ENCODE peak calls at places on chromosomes 13 and 19, in seven cellular contexts. L, G, S, V, C, Y and F are unnamed samples.

GRCh38 chr19:55486971-55487883 is 1.0 kb upstream of the SSC5D start:
- DNase-seq in L (peak; percentile 97), G (peak; percentile 70), S (no peak), V (peak; percentile 77), C (peak; percentile 44), Y (peak; percentile 66), F (no peak)

GRCh38 chr19:19448238-19448544 is 42.7 kb downstream of the GATAD2A start:
- DNase-seq in L (no peak), G (no peak), S (no peak), V (no peak), C (no peak), Y (no peak), F (peak; percentile 73)

GRCh38 chr19:1276620-1277007 is 1.3 kb downstream of the FAM174C start:
- DNase-seq in L (no peak), G (no peak), S (no peak), V (no peak), C (no peak), Y (no peak), F (no peak)

GRCh38 chr13:94154362-94154761 is 325.1 kb downstream of the DCT start:
- DNase-seq in L (peak; percentile 50), G (no peak), S (no peak), V (no peak), C (no peak), Y (no peak), F (no peak)

GRCh38 chr19:49333426-49334288 is 1.5 kb upstream of the CD37 start:
- DNase-seq in L (peak; percentile 61), G (peak; percentile 75), S (no peak), V (no peak), C (no peak), Y (no peak), F (peak; percentile 69)

GRCh38 chr19:36113895-36114762 is 546 bp downstream of the POLR2I start:
- DNase-seq in L (peak; percentile 60), G (no peak), S (peak; percentile 83), V (peak; percentile 67), C (peak; percentile 45), Y (no peak), F (no peak)

GRCh38 chr13:28248080-28248479 is 109.7 kb downstream of the PAN3 start:
- DNase-seq in L (no peak), G (no peak), S (no peak), V (no peak), C (no peak), Y (no peak), F (no peak)

GRCh38 chr19:5259750-5260149 is 80.9 kb downstream of the PTPRS start:
- DNase-seq in L (no peak), G (no peak), S (no peak), V (no peak), C (no peak), Y (no peak), F (no peak)

GRCh38 chr19:49058592-49058991 is 1.0 kb upstream of the CGB7 start:
- DNase-seq in L (peak; percentile 64), G (no peak), S (no peak), V (peak; percentile 56), C (peak; percentile 29), Y (no peak), F (no peak)

DNA sequence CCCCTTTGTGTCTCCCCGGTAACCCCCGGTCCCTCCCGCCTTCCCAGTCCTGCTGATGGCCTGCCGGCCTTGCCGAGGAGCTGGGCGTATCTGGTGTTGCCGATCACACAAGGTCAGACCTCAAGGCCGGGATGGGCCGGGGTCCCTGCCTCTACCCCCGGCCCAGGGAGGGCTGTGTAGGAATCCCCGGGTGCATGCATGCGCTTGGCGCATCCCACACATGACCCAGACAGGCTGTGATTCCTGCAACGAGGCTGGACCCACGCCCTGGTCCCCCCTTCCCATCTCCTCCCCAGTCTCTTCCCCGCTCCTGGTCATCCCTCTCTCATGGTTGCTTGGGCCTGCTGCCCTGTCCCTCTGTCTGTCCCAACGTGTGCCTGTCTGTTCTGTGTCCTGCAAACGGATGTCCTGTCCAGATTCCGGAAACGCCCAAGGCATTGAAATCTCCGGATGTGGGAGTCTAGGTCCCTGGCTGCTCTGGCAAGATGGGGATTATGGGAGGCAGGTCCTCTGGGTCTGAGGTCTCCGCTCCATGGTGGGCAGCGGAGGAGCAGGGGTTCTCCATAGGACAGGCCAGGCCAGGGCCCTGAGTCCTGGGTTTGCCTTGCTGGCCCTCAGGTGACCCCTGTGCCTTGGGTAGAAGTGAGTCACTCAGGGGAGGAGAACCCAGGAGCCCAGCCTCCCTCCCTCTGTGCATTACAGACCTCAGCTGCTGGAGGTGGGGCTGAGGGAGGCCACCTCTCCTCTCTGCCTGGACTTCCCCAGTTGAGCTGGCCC is 1.6 kb downstream of the PKN1 start:
- DNase-seq in L (peak; percentile 92), G (peak; percentile 78), S (no peak), V (peak; percentile 73), C (no peak), Y (peak; percentile 68), F (peak; percentile 74)
- H3K27ac ChIP-seq in L (peak overlapping the region; percentile 75), G (peak overlapping the region; percentile 86), S (no peak overlapping the region), V (peak overlapping the region; percentile 98), C (no peak overlapping the region), Y (peak overlapping the region; percentile 97), F (peak overlapping the region; percentile 86)

GRCh38 chr13:49026851-49027250 is 51.1 kb downstream of the FNDC3A start:
- DNase-seq in L (no peak), G (no peak), S (no peak), V (no peak), C (no peak), Y (no peak), F (no peak)
- H3K4me3 ChIP-seq in L (no peak overlapping the region), G (no peak overlapping the region), S (no peak overlapping the region), V (no peak overlapping the region), C (no peak overlapping the region), Y (no peak overlapping the region), F (no peak overlapping the region)

DNA sequence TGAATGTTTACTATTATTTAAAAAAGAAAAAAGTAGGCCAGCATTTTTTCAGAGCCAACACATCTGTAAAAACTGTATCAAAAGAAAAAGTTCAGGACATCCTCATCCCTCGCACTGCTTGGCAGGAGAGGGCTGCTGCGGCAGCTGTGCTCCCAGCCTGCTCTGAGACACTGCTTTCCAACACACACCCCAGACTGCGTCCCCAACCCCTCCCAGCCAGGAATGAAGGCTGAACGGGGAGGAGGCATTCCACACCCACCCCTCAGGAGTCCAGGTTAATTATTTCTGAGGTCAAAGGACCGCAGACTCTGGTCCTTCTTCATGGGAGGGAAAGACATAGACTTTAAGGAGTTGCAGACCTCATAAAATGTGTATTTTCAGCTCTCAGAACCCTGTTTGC is 43.1 kb downstream of the COL4A1 start:
- DNase-seq in L (no peak), G (no peak), S (no peak), V (no peak), C (peak; percentile 45), Y (peak; percentile 68), F (no peak)
- H3K4me1 ChIP-seq in L (peaks cover 9% of the 10 kb centered on the region), G (peaks cover 97% of the 10 kb centered on the region), S (peaks cover 46% of the 10 kb centered on the region), V (peaks cover 23% of the 10 kb centered on the region), C (peaks cover 71% of the 10 kb centered on the region), Y (peaks cover 97% of the 10 kb centered on the region), F (peaks cover 39% of the 10 kb centered on the region)

DNA sequence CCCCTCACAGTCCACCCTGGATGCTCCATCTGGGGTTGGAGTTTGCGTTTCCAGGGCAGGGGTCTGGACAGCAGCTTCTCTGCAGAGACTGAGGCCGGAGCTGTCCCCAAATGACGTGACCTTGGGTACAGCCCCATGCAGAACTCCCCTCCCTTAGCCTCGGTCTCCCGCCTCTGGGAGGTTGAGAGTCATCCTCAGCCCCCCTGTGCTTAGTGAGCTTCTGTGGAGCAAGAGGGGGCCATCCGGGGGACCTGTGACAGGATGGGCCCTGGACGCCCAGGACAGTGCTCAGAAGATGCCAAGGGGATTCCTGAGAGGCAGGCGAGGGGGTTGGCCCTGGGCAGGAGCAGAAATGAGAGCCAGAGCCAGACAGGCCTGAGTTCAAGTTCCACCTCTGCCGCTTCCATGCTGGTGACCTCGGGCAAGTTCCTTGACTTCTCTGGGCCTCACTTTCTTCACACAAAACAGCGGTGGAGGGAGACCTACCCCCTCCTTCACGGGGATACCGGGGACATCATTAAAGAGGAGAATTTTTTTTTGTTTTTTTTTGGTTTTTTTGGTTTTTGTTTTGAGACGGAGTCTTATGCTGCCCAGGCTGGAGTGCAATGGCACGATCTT is 20.3 kb downstream of the SMIM24 start:
- DNase-seq in L (no peak), G (no peak), S (no peak), V (no peak), C (no peak), Y (no peak), F (no peak)
- H3K27ac ChIP-seq in L (peak overlapping the region; percentile 84), G (peak overlapping the region; percentile 86), S (no peak overlapping the region), V (peak overlapping the region; percentile 95), C (no peak overlapping the region), Y (peak overlapping the region; percentile 90), F (peak overlapping the region; percentile 80)

GRCh38 chr19:50719119-50719435 is 525 bp downstream of the SHANK1 start:
- DNase-seq in L (no peak), G (no peak), S (no peak), V (no peak), C (no peak), Y (no peak), F (no peak)
- H3K4me3 ChIP-seq in L (peak overlapping the region; percentile 69), G (peak overlapping the region; percentile 31), S (peak overlapping the region; percentile 85), V (peak overlapping the region; percentile 56), C (peak overlapping the region; percentile 62), Y (peak overlapping the region; percentile 58), F (peak overlapping the region; percentile 21)

GRCh38 chr13:98272549-98272948 is 95.5 kb upstream of the RNF113B start:
- DNase-seq in L (no peak), G (no peak), S (no peak), V (no peak), C (peak; percentile 91), Y (no peak), F (no peak)
- H3K4me1 ChIP-seq in L (peaks cover 19% of the 10 kb centered on the region), G (peaks cover 8% of the 10 kb centered on the region), S (peaks cover 39% of the 10 kb centered on the region), V (peaks cover 3% of the 10 kb centered on the region), C (peaks cover 49% of the 10 kb centered on the region), Y (peaks cover under 1% of the 10 kb centered on the region), F (peaks cover 13% of the 10 kb centered on the region)

DNA sequence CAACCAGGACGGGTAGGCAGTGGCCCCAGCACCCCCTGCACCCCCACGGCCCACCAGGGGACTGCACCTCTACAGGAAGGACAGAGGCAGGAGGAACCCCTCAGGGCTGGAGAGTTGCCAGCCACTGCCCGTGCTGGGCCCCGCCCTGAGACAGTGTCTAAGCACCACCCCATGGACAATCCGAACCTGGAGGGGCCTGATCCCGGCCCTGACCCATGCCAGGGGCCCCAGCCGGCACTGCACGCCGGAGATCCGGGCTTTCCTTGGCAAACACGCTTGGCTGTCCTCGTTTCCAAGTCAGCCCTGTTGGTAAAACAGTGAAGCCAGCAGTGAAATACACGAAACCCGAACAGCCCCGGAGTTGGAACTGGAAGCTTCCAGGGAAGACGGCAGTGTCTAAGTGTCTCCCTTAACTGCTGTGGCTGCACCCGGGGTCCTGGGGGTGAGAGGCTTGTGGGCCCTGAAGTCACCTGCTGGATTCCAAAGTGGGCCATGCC is 31.1 kb downstream of the RASA3 start:
- DNase-seq in L (peak; percentile 36), G (peak; percentile 64), S (no peak), V (no peak), C (no peak), Y (no peak), F (peak; percentile 62)
- H3K27ac ChIP-seq in L (no peak overlapping the region), G (peak overlapping the region; percentile 20), S (no peak overlapping the region), V (peak overlapping the region; percentile 84), C (no peak overlapping the region), Y (peak overlapping the region; percentile 73), F (no peak overlapping the region)

DNA sequence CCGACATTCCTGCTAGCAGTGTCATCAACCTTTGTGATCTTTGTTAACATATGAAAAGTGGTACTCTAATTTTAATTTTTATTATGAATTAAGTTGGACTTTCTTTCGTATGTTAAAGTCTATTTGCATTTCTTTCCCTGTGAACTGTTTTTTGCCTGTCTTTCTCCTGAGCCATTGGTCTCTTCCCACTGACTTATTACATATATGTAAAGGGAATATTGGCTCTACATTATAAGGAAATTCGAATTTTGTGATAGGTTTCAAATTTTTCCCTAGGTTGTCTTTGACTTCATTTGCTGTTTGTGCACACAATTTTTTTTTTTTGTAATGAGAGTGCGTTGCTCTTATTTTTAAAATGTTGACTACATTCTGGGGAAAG is 442 bp upstream of the CDC16 start:
- DNase-seq in L (no peak), G (no peak), S (peak; percentile 21), V (no peak), C (no peak), Y (no peak), F (no peak)
- H3K4me3 ChIP-seq in L (peak overlapping the region; percentile 90), G (peak overlapping the region; percentile 77), S (peak overlapping the region; percentile 60), V (peak overlapping the region; percentile 83), C (peak overlapping the region; percentile 79), Y (peak overlapping the region; percentile 90), F (peak overlapping the region; percentile 94)